ENCODE peak calls at places on chromosomes 4 and X, in eight cellular contexts. R, Z, Q, C, I, A, B and L are unnamed samples. For H3K4me1, the result is how much of the 10 kb centered on the place peaks cover.

GRCh38 chrX:47664737-47665136 is 5.8 kb upstream of the UXT start:
- DNase-seq in R (peak), Z (no peak), Q (no peak), C (no peak), I (no peak), A (no peak), B (no peak), L (no peak)

GRCh38 chrX:69085826-69086225 is 79.4 kb downstream of the PJA1 start:
- DNase-seq in R (no peak), Z (no peak), Q (no peak), C (no peak), I (no peak), A (no peak), B (no peak), L (no peak)

GRCh38 chr4:56907489-56908205 is at the start of gene REST:
- DNase-seq in R (peak), Z (no peak), Q (peak), C (peak), I (peak), A (no peak), B (peak), L (peak)

GRCh38 chr4:42768125-42768748 is 111.3 kb upstream of the ATP8A1 start:
- DNase-seq in R (no peak), Z (no peak), Q (no peak), C (no peak), I (no peak), A (no peak), B (peak), L (no peak)

GRCh38 chrX:4735299-4735698 is 1021.9 kb upstream of the PRKX start:
- DNase-seq in R (no peak), Z (no peak), Q (no peak), C (no peak), I (no peak), A (no peak), B (no peak), L (no peak)

GRCh38 chrX:39518451-39519212 is 579.1 kb downstream of the BCOR start:
- DNase-seq in R (peak), Z (no peak), Q (no peak), C (no peak), I (no peak), A (no peak), B (no peak), L (no peak)

GRCh38 chrX:154481911-154482601 is 3.0 kb upstream of the LAGE3 start:
- DNase-seq in R (no peak), Z (no peak), Q (no peak), C (no peak), I (no peak), A (no peak), B (no peak), L (no peak)

GRCh38 chr4:123832173-123833026 is 435.8 kb downstream of the SPRY1 start:
- DNase-seq in R (peak), Z (no peak), Q (peak), C (peak), I (peak), A (peak), B (no peak), L (peak)

GRCh38 chr4:99029018-99029735 is 33.7 kb downstream of the METAP1 start:
- DNase-seq in R (peak), Z (no peak), Q (no peak), C (no peak), I (no peak), A (no peak), B (no peak), L (no peak)

GRCh38 chr4:80077639-80078038 is 4.6 kb upstream of the ANTXR2 start:
- DNase-seq in R (peak), Z (no peak), Q (peak), C (peak), I (no peak), A (no peak), B (no peak), L (peak)

GRCh38 chrX:103170216-103170615 is 44.7 kb upstream of the BEX4 start:
- DNase-seq in R (peak), Z (no peak), Q (peak), C (peak), I (no peak), A (no peak), B (no peak), L (peak)

GRCh38 chrX:118254611-118255010 is 91.3 kb upstream of the WDR44 start:
- DNase-seq in R (peak), Z (peak), Q (peak), C (peak), I (peak), A (peak), B (peak), L (peak)

GRCh38 chrX:17860811-17861495 is at the start of gene RAI2:
- DNase-seq in R (no peak), Z (no peak), Q (no peak), C (no peak), I (peak), A (no peak), B (peak), L (no peak)

GRCh38 chr4:153372967-153373562 is 28.6 kb downstream of the MND1 start:
- DNase-seq in R (no peak), Z (no peak), Q (no peak), C (no peak), I (no peak), A (no peak), B (no peak), L (no peak)

GRCh38 chr4:167041524-167041923 is 192.8 kb downstream of the SPOCK3 start:
- DNase-seq in R (no peak), Z (no peak), Q (no peak), C (no peak), I (no peak), A (no peak), B (no peak), L (no peak)

GRCh38 chrX:9510366-9510765 is 45.5 kb downstream of the TBL1X start:
- DNase-seq in R (no peak), Z (no peak), Q (no peak), C (peak), I (no peak), A (no peak), B (no peak), L (no peak)

GRCh38 chr4:123386608-123387007 is 10.0 kb upstream of the SPRY1 start:
- DNase-seq in R (no peak), Z (no peak), Q (peak), C (no peak), I (no peak), A (no peak), B (no peak), L (peak)

GRCh38 chr4:53782468-53782865 is 191.2 kb upstream of the LNX1 start:
- DNase-seq in R (no peak), Z (no peak), Q (no peak), C (peak), I (no peak), A (no peak), B (no peak), L (no peak)

GRCh38 chr4:101753702-101754101 is 36.8 kb upstream of the BANK1 start:
- DNase-seq in R (peak), Z (no peak), Q (no peak), C (no peak), I (no peak), A (no peak), B (no peak), L (no peak)

GRCh38 chr4:132502096-132502552 is 647.0 kb upstream of the PCDH10 start:
- DNase-seq in R (no peak), Z (no peak), Q (peak), C (peak), I (no peak), A (no peak), B (no peak), L (no peak)

GRCh38 chr4:38075370-38076152 is 115.4 kb downstream of the PTTG2 start:
- DNase-seq in R (peak), Z (no peak), Q (peak), C (no peak), I (peak), A (no peak), B (no peak), L (peak)

GRCh38 chrX:150508461-150509367 is 59.7 kb upstream of the MTM1 start:
- DNase-seq in R (peak), Z (no peak), Q (peak), C (no peak), I (no peak), A (no peak), B (peak), L (peak)

GRCh38 chrX:1593286-1594271 is 2.2 kb downstream of the AKAP17A start:
- DNase-seq in R (no peak), Z (no peak), Q (no peak), C (no peak), I (no peak), A (no peak), B (no peak), L (no peak)

GRCh38 chrX:148135738-148136137 is 154.6 kb downstream of the FMR1NB start:
- DNase-seq in R (peak), Z (no peak), Q (peak), C (peak), I (no peak), A (no peak), B (no peak), L (peak)

GRCh38 chrX:68941385-68941952 is 112.6 kb downstream of the EFNB1 start:
- DNase-seq in R (no peak), Z (no peak), Q (no peak), C (no peak), I (no peak), A (no peak), B (no peak), L (peak)

GRCh38 chrX:110180176-110180927 is 137.5 kb downstream of the AMMECR1 start:
- DNase-seq in R (peak), Z (peak), Q (peak), C (peak), I (peak), A (no peak), B (no peak), L (peak)

GRCh38 chrX:123432362-123433150 is 248.5 kb downstream of the GRIA3 start:
- DNase-seq in R (peak), Z (no peak), Q (no peak), C (peak), I (no peak), A (no peak), B (no peak), L (no peak)

GRCh38 chrX:30888526-30889146 is 418 bp downstream of the TAB3 start:
- DNase-seq in R (peak), Z (no peak), Q (peak), C (no peak), I (peak), A (no peak), B (peak), L (no peak)

GRCh38 chr4:16759781-16760459 is 138.5 kb downstream of the LDB2 start:
- DNase-seq in R (peak), Z (no peak), Q (no peak), C (no peak), I (no peak), A (no peak), B (no peak), L (peak)

GRCh38 chrX:68723491-68724155 is 76.2 kb downstream of the STARD8 start:
- DNase-seq in R (no peak), Z (no peak), Q (no peak), C (no peak), I (no peak), A (no peak), B (no peak), L (no peak)

GRCh38 chr4:53987761-53988171 is 76.6 kb downstream of the CHIC2 start:
- DNase-seq in R (peak), Z (peak), Q (no peak), C (peak), I (peak), A (peak), B (no peak), L (peak)

GRCh38 chr4:52376107-52376704 is 282.9 kb downstream of the USP46 start:
- DNase-seq in R (peak), Z (peak), Q (peak), C (peak), I (peak), A (no peak), B (peak), L (peak)

GRCh38 chr4:143185253-143186107 is 763 bp downstream of the USP38 start:
- DNase-seq in R (peak), Z (no peak), Q (peak), C (peak), I (peak), A (no peak), B (peak), L (peak)

GRCh38 chrX:137566746-137567473 is 983 bp downstream of the ZIC3 start:
- DNase-seq in R (peak), Z (no peak), Q (no peak), C (no peak), I (no peak), A (no peak), B (no peak), L (no peak)

GRCh38 chr4:138892483-138893386 is 122.8 kb upstream of the NOCT start:
- DNase-seq in R (peak), Z (no peak), Q (no peak), C (no peak), I (no peak), A (no peak), B (no peak), L (peak)

GRCh38 chrX:116462843-116463242 is at the start of gene CT83:
- DNase-seq in R (no peak), Z (no peak), Q (no peak), C (no peak), I (no peak), A (no peak), B (peak), L (no peak)

GRCh38 chr4:172083236-172083635 is 270.0 kb downstream of the GALNTL6 start:
- DNase-seq in R (no peak), Z (no peak), Q (no peak), C (no peak), I (no peak), A (no peak), B (no peak), L (no peak)

GRCh38 chr4:151324124-151324448 is 1.3 kb downstream of the SH3D19 start:
- DNase-seq in R (no peak), Z (no peak), Q (no peak), C (no peak), I (no peak), A (no peak), B (no peak), L (no peak)

GRCh38 chr4:151325320-151326246 is at the start of gene SH3D19:
- DNase-seq in R (peak), Z (peak), Q (peak), C (peak), I (peak), A (peak), B (peak), L (peak)

GRCh38 chr4:151321586-151321985 is 3.8 kb downstream of the SH3D19 start:
- DNase-seq in R (no peak), Z (no peak), Q (no peak), C (no peak), I (no peak), A (no peak), B (no peak), L (no peak)

GRCh38 chr4:151322565-151322964 is 2.8 kb downstream of the SH3D19 start:
- DNase-seq in R (peak), Z (no peak), Q (no peak), C (no peak), I (no peak), A (no peak), B (no peak), L (peak)

GRCh38 chr4:151324449-151325319 is 721 bp downstream of the SH3D19 start:
- DNase-seq in R (peak), Z (peak), Q (peak), C (peak), I (peak), A (no peak), B (peak), L (peak)
- H3K4me1 ChIP-seq in R (under half), Z (under half), Q (under half), C (half or more), I (under half), A (under half), B (under half), L (under half)

GRCh38 chrX:373641-374471 is 12.9 kb downstream of the PPP2R3B start:
- DNase-seq in R (peak), Z (no peak), Q (peak), C (no peak), I (peak), A (no peak), B (peak), L (no peak)
- H3K4me2 ChIP-seq in R (peak), Z (no peak), Q (peak), C (peak), I (peak), A (peak), B (peak), L (peak)

GRCh38 chr4:5891563-5892320 is 1.1 kb downstream of the CRMP1 start:
- DNase-seq in R (no peak), Z (no peak), Q (no peak), C (no peak), I (no peak), A (no peak), B (no peak), L (no peak)
- TF ChIP-seq EZH2 in R (peak), Z (no peak), Q (peak), C (no peak), I (peak), A (peak), B (peak), L (peak)

GRCh38 chr4:140238353-140239041 is 84.5 kb upstream of the MAML3 start:
- DNase-seq in R (peak), Z (no peak), Q (peak), C (no peak), I (peak), A (no peak), B (peak), L (peak)

GRCh38 chr4:140239311-140239710 is 85.3 kb upstream of the MAML3 start:
- DNase-seq in R (no peak), Z (no peak), Q (no peak), C (no peak), I (no peak), A (no peak), B (no peak), L (no peak)

GRCh38 chr4:140234697-140235060 is 80.7 kb upstream of the MAML3 start:
- DNase-seq in R (no peak), Z (no peak), Q (no peak), C (no peak), I (no peak), A (no peak), B (no peak), L (no peak)

GRCh38 chr4:140237616-140238352 is 83.8 kb upstream of the MAML3 start:
- DNase-seq in R (peak), Z (no peak), Q (peak), C (no peak), I (peak), A (no peak), B (peak), L (peak)

GRCh38 chr4:140236649-140237160 is 82.7 kb upstream of the MAML3 start:
- DNase-seq in R (peak), Z (no peak), Q (no peak), C (no peak), I (no peak), A (no peak), B (no peak), L (no peak)
- H3K4me1 ChIP-seq in R (under half), Z (under half), Q (under half), C (under half), I (under half), A (under half), B (under half), L (under half)